ENCODE peak calls at places on chromosomes 3 and 15, in nine cellular contexts. One of them, this sample, is unnamed.

GRCh38 chr15:83775738-83776137 is 121.8 kb downstream of the ADAMTSL3 start:
- DNase-seq in body of pancreas: no peak
- DNase-seq in endodermal cell: no peak
- DNase-seq in ovary: no peak
- DNase-seq in AG04450: no peak
- DNase-seq in substantia nigra: no peak
- DNase-seq in HCT116: no peak
- DNase-seq in keratinocyte: no peak
- DNase-seq in H9: no peak
- DNase-seq in this sample: peak

GRCh38 chr3:62325896-62326295 is 47.5 kb downstream of the FEZF2 start:
- DNase-seq in body of pancreas: no peak
- DNase-seq in HCT116: no peak
- DNase-seq in substantia nigra: no peak
- DNase-seq in AG04450: no peak
- DNase-seq in endodermal cell: no peak
- DNase-seq in H9: no peak
- DNase-seq in keratinocyte: no peak
- DNase-seq in ovary: no peak
- DNase-seq in this sample: no peak

GRCh38 chr15:71747128-71748083 is 62.9 kb upstream of the NR2E3 start:
- DNase-seq in H9: no peak
- DNase-seq in keratinocyte: peak
- DNase-seq in AG04450: peak
- DNase-seq in endodermal cell: no peak
- DNase-seq in body of pancreas: no peak
- DNase-seq in substantia nigra: no peak
- DNase-seq in HCT116: peak
- DNase-seq in ovary: no peak
- DNase-seq in this sample: no peak

GRCh38 chr3:154324919-154325318 is 632 bp upstream of the DHX36 start:
- DNase-seq in endodermal cell: no peak
- DNase-seq in H9: no peak
- DNase-seq in body of pancreas: no peak
- DNase-seq in keratinocyte: no peak
- DNase-seq in ovary: no peak
- DNase-seq in substantia nigra: no peak
- DNase-seq in AG04450: no peak
- DNase-seq in HCT116: no peak
- DNase-seq in this sample: no peak

GRCh38 chr3:45095916-45096526 is 50.2 kb downstream of the CDCP1 start:
- DNase-seq in body of pancreas: peak
- DNase-seq in H9: no peak
- DNase-seq in substantia nigra: no peak
- DNase-seq in endodermal cell: no peak
- DNase-seq in HCT116: no peak
- DNase-seq in AG04450: no peak
- DNase-seq in ovary: no peak
- DNase-seq in keratinocyte: no peak
- DNase-seq in this sample: no peak

GRCh38 chr15:41798607-41799487 is 24.6 kb downstream of the MAPKBP1 start:
- DNase-seq in AG04450: no peak
- DNase-seq in keratinocyte: no peak
- DNase-seq in H9: no peak
- DNase-seq in substantia nigra: no peak
- DNase-seq in ovary: no peak
- DNase-seq in HCT116: no peak
- DNase-seq in endodermal cell: no peak
- DNase-seq in body of pancreas: no peak
- DNase-seq in this sample: no peak

GRCh38 chr15:48458876-48459275 is 127.6 kb downstream of the DUT start:
- DNase-seq in body of pancreas: no peak
- DNase-seq in ovary: no peak
- DNase-seq in keratinocyte: no peak
- DNase-seq in AG04450: peak
- DNase-seq in H9: no peak
- DNase-seq in substantia nigra: no peak
- DNase-seq in endodermal cell: no peak
- DNase-seq in HCT116: no peak
- DNase-seq in this sample: no peak

GRCh38 chr3:14329116-14329830 is 73.1 kb upstream of the SLC6A6 start:
- DNase-seq in endodermal cell: peak
- DNase-seq in ovary: no peak
- DNase-seq in body of pancreas: no peak
- DNase-seq in AG04450: no peak
- DNase-seq in substantia nigra: no peak
- DNase-seq in HCT116: no peak
- DNase-seq in keratinocyte: peak
- DNase-seq in H9: peak
- DNase-seq in this sample: peak

GRCh38 chr3:141448606-141449216 is 38.1 kb upstream of the RASA2 start:
- DNase-seq in keratinocyte: no peak
- DNase-seq in HCT116: no peak
- DNase-seq in body of pancreas: no peak
- DNase-seq in ovary: no peak
- DNase-seq in H9: no peak
- DNase-seq in substantia nigra: no peak
- DNase-seq in AG04450: no peak
- DNase-seq in endodermal cell: no peak
- DNase-seq in this sample: no peak

GRCh38 chr3:50759015-50759414 is 84.3 kb downstream of the DOCK3 start:
- DNase-seq in ovary: no peak
- DNase-seq in H9: no peak
- DNase-seq in substantia nigra: no peak
- DNase-seq in body of pancreas: no peak
- DNase-seq in keratinocyte: no peak
- DNase-seq in AG04450: no peak
- DNase-seq in HCT116: no peak
- DNase-seq in endodermal cell: no peak
- DNase-seq in this sample: no peak

GRCh38 chr15:27054426-27054825 is 83.4 kb downstream of the GABRG3 start:
- DNase-seq in substantia nigra: no peak
- DNase-seq in ovary: no peak
- DNase-seq in H9: no peak
- DNase-seq in body of pancreas: no peak
- DNase-seq in keratinocyte: no peak
- DNase-seq in endodermal cell: no peak
- DNase-seq in AG04450: no peak
- DNase-seq in HCT116: no peak
- DNase-seq in this sample: no peak

GRCh38 chr3:54830658-54831057 is 97.2 kb downstream of the LRTM1 start:
- DNase-seq in AG04450: no peak
- DNase-seq in HCT116: peak
- DNase-seq in endodermal cell: peak
- DNase-seq in ovary: no peak
- DNase-seq in H9: peak
- DNase-seq in substantia nigra: no peak
- DNase-seq in keratinocyte: peak
- DNase-seq in body of pancreas: no peak
- DNase-seq in this sample: peak

GRCh38 chr15:79436037-79436780 is 4.1 kb downstream of the MINAR1 start:
- DNase-seq in body of pancreas: no peak
- DNase-seq in substantia nigra: no peak
- DNase-seq in HCT116: no peak
- DNase-seq in H9: no peak
- DNase-seq in endodermal cell: no peak
- DNase-seq in keratinocyte: no peak
- DNase-seq in ovary: no peak
- DNase-seq in AG04450: no peak
- DNase-seq in this sample: no peak

GRCh38 chr3:136141891-136142290 is 54.2 kb downstream of the MSL2 start:
- DNase-seq in substantia nigra: no peak
- DNase-seq in AG04450: no peak
- DNase-seq in ovary: no peak
- DNase-seq in keratinocyte: peak
- DNase-seq in HCT116: no peak
- DNase-seq in endodermal cell: no peak
- DNase-seq in H9: no peak
- DNase-seq in body of pancreas: no peak
- DNase-seq in this sample: no peak

GRCh38 chr3:196486263-196486662 is 17.3 kb downstream of the RNF168 start:
- DNase-seq in ovary: no peak
- DNase-seq in H9: no peak
- DNase-seq in HCT116: no peak
- DNase-seq in AG04450: no peak
- DNase-seq in substantia nigra: no peak
- DNase-seq in body of pancreas: no peak
- DNase-seq in endodermal cell: peak
- DNase-seq in keratinocyte: no peak
- DNase-seq in this sample: no peak

GRCh38 chr3:90036931-90037330 is 929.5 kb downstream of the EPHA3 start:
- DNase-seq in endodermal cell: no peak
- DNase-seq in AG04450: no peak
- DNase-seq in ovary: no peak
- DNase-seq in keratinocyte: no peak
- DNase-seq in H9: no peak
- DNase-seq in substantia nigra: no peak
- DNase-seq in HCT116: no peak
- DNase-seq in body of pancreas: no peak
- DNase-seq in this sample: no peak

GRCh38 chr15:31335991-31336942 is 9.6 kb downstream of the KLF13 start:
- DNase-seq in substantia nigra: no peak
- DNase-seq in keratinocyte: no peak
- DNase-seq in H9: no peak
- DNase-seq in ovary: no peak
- DNase-seq in HCT116: no peak
- DNase-seq in endodermal cell: no peak
- DNase-seq in body of pancreas: no peak
- DNase-seq in AG04450: no peak
- DNase-seq in this sample: no peak
- H3K27ac ChIP-seq in substantia nigra: peak
- H3K27ac ChIP-seq in keratinocyte: no peak
- H3K27ac ChIP-seq in H9: no peak
- H3K27ac ChIP-seq in ovary: no peak
- H3K27ac ChIP-seq in HCT116: no peak
- H3K27ac ChIP-seq in endodermal cell: no peak
- H3K27ac ChIP-seq in body of pancreas: peak
- H3K27ac ChIP-seq in AG04450: no peak
- H3K27ac ChIP-seq in this sample: no peak

GRCh38 chr3:59818033-59818936 is 768.5 kb upstream of the CFAP20DC start:
- DNase-seq in keratinocyte: no peak
- DNase-seq in HCT116: peak
- DNase-seq in ovary: peak
- DNase-seq in substantia nigra: no peak
- DNase-seq in H9: no peak
- DNase-seq in endodermal cell: no peak
- DNase-seq in body of pancreas: peak
- DNase-seq in AG04450: peak
- DNase-seq in this sample: no peak
- H3K27ac ChIP-seq in keratinocyte: no peak
- H3K27ac ChIP-seq in HCT116: peak
- H3K27ac ChIP-seq in ovary: no peak
- H3K27ac ChIP-seq in substantia nigra: no peak
- H3K27ac ChIP-seq in H9: no peak
- H3K27ac ChIP-seq in endodermal cell: no peak
- H3K27ac ChIP-seq in body of pancreas: no peak
- H3K27ac ChIP-seq in AG04450: peak
- H3K27ac ChIP-seq in this sample: no peak

GRCh38 chr15:60004846-60005351 is 788 bp downstream of the FOXB1 start:
- DNase-seq in HCT116: no peak
- DNase-seq in ovary: no peak
- DNase-seq in substantia nigra: no peak
- DNase-seq in AG04450: no peak
- DNase-seq in endodermal cell: peak
- DNase-seq in H9: peak
- DNase-seq in body of pancreas: no peak
- DNase-seq in keratinocyte: no peak
- DNase-seq in this sample: peak
- H3K27ac ChIP-seq in HCT116: no peak
- H3K27ac ChIP-seq in ovary: no peak
- H3K27ac ChIP-seq in substantia nigra: no peak
- H3K27ac ChIP-seq in AG04450: no peak
- H3K27ac ChIP-seq in endodermal cell: no peak
- H3K27ac ChIP-seq in H9: no peak
- H3K27ac ChIP-seq in body of pancreas: no peak
- H3K27ac ChIP-seq in keratinocyte: no peak
- H3K27ac ChIP-seq in this sample: no peak

DNA sequence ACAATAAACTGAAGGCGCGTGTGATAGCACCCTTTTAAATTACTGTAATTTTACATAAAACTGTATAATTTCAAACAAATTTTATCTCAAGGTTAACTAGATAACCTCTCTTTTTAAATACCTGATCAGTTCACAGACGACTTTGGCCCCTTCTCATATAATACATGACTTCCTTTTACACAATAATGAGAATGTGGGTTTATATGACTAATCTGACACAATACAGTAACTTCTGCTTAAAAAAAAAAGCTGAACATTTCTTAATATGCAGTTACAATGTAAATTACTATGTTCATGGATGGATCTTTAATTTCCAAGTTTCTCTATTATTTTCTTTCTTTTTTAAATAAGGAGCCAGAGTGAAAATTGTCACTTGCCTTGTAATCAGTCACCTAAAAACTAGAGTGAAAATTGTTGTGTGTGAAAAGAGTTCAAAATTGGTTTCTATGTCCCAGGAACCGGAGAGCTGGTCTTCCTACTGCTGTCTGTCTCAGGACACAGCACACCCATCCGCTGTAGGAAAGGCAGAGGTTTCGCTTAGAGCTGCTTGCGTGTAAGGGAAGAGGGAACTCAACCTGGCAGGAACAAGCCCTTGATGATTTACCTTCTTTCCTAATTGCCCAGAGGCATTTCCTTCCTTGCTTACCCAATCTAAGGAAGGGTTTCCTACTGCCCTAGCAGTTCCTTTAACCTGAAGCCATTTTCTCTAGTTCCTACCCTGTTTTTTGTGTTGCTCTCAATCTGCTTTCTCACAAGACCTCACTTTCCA is 33.3 kb downstream of the PLD1 start:
- DNase-seq in endodermal cell: no peak
- DNase-seq in AG04450: no peak
- DNase-seq in body of pancreas: no peak
- DNase-seq in HCT116: no peak
- DNase-seq in H9: no peak
- DNase-seq in substantia nigra: no peak
- DNase-seq in keratinocyte: no peak
- DNase-seq in ovary: no peak
- DNase-seq in this sample: peak
- H3K27ac ChIP-seq in endodermal cell: no peak
- H3K27ac ChIP-seq in AG04450: no peak
- H3K27ac ChIP-seq in body of pancreas: no peak
- H3K27ac ChIP-seq in HCT116: no peak
- H3K27ac ChIP-seq in H9: no peak
- H3K27ac ChIP-seq in substantia nigra: peak
- H3K27ac ChIP-seq in keratinocyte: peak
- H3K27ac ChIP-seq in ovary: no peak
- H3K27ac ChIP-seq in this sample: no peak

GRCh38 chr15:64247535-64247905 is 84.7 kb upstream of the PPIB start:
- DNase-seq in ovary: no peak
- DNase-seq in substantia nigra: no peak
- DNase-seq in HCT116: no peak
- DNase-seq in endodermal cell: no peak
- DNase-seq in H9: no peak
- DNase-seq in AG04450: no peak
- DNase-seq in keratinocyte: no peak
- DNase-seq in body of pancreas: no peak
- DNase-seq in this sample: no peak
- H3K27ac ChIP-seq in ovary: no peak
- H3K27ac ChIP-seq in substantia nigra: no peak
- H3K27ac ChIP-seq in HCT116: peak
- H3K27ac ChIP-seq in endodermal cell: peak
- H3K27ac ChIP-seq in H9: peak
- H3K27ac ChIP-seq in AG04450: no peak
- H3K27ac ChIP-seq in keratinocyte: peak
- H3K27ac ChIP-seq in body of pancreas: peak
- H3K27ac ChIP-seq in this sample: peak

GRCh38 chr15:55774113-55774970 is 31.4 kb upstream of the PRTG start:
- DNase-seq in substantia nigra: no peak
- DNase-seq in ovary: peak
- DNase-seq in H9: peak
- DNase-seq in body of pancreas: peak
- DNase-seq in AG04450: no peak
- DNase-seq in HCT116: peak
- DNase-seq in endodermal cell: peak
- DNase-seq in keratinocyte: no peak
- DNase-seq in this sample: peak
- H3K27ac ChIP-seq in substantia nigra: no peak
- H3K27ac ChIP-seq in ovary: no peak
- H3K27ac ChIP-seq in H9: no peak
- H3K27ac ChIP-seq in body of pancreas: no peak
- H3K27ac ChIP-seq in AG04450: no peak
- H3K27ac ChIP-seq in HCT116: no peak
- H3K27ac ChIP-seq in endodermal cell: peak
- H3K27ac ChIP-seq in keratinocyte: no peak
- H3K27ac ChIP-seq in this sample: no peak

This sample was measured in GM23338.